ENCODE peak calls at places on chromosomes 5 and 9, in six cellular contexts. W, V, Y, D, U and F are unnamed samples.
A peak's percentile ranks its signal among the peaks of the same experiment; 100 is the strongest.

GRCh38 chr9:109418827-109419226 is 79.3 kb downstream of the PTPN3 start:
- DNase-seq in W (no peak), V (no peak), Y (no peak), D (no peak), U (no peak), F (no peak)

GRCh38 chr9:88980732-88981336 is 10.4 kb upstream of the S1PR3 start:
- DNase-seq in W (no peak), V (no peak), Y (no peak), D (peak; percentile 86), U (no peak), F (no peak)

GRCh38 chr9:127485995-127486394 is 34.7 kb downstream of the LRSAM1 start:
- DNase-seq in W (no peak), V (no peak), Y (no peak), D (no peak), U (no peak), F (no peak)

GRCh38 chr5:5421149-5421960 is 1.1 kb upstream of the ICE1 start:
- DNase-seq in W (peak; percentile 25), V (no peak), Y (no peak), D (peak; percentile 5), U (no peak), F (peak; percentile 32)

GRCh38 chr9:18142964-18143363 is 331.0 kb upstream of the ADAMTSL1 start:
- DNase-seq in W (peak; percentile 33), V (no peak), Y (no peak), D (no peak), U (no peak), F (no peak)

GRCh38 chr9:126393876-126394275 is 67.2 kb downstream of the MVB12B start:
- DNase-seq in W (no peak), V (no peak), Y (no peak), D (peak; percentile 78), U (no peak), F (no peak)

GRCh38 chr9:37200572-37201005 is 80.2 kb downstream of the ZCCHC7 start:
- DNase-seq in W (peak; percentile 39), V (no peak), Y (no peak), D (peak; percentile 70), U (no peak), F (no peak)

GRCh38 chr5:89572696-89573095 is 689.7 kb upstream of the MEF2C start:
- DNase-seq in W (peak; percentile 74), V (no peak), Y (no peak), D (peak; percentile 72), U (no peak), F (peak; percentile 33)

GRCh38 chr5:1551426-1551825 is 27.7 kb upstream of the LPCAT1 start:
- DNase-seq in W (no peak), V (no peak), Y (no peak), D (no peak), U (no peak), F (no peak)

GRCh38 chr5:171418982-171419662 is at the start of gene FGF18:
- DNase-seq in W (peak; percentile 65), V (no peak), Y (peak; percentile 76), D (peak; percentile 51), U (peak; percentile 19), F (peak; percentile 55)

GRCh38 chr9:37944671-37945481 is 40.9 kb upstream of the SLC25A51 start:
- DNase-seq in W (peak; percentile 44), V (no peak), Y (no peak), D (peak; percentile 50), U (no peak), F (no peak)

GRCh38 chr9:130869250-130869649 is 27.4 kb downstream of the QRFP start:
- DNase-seq in W (peak; percentile 83), V (no peak), Y (peak; percentile 69), D (peak; percentile 42), U (no peak), F (peak; percentile 61)

GRCh38 chr5:175889910-175890684 is 18.7 kb downstream of the CPLX2 start:
- DNase-seq in W (no peak), V (no peak), Y (no peak), D (peak; percentile 17), U (no peak), F (peak; percentile 13)

GRCh38 chr5:175773534-175774070 is 97.8 kb upstream of the CPLX2 start:
- DNase-seq in W (no peak), V (no peak), Y (no peak), D (no peak), U (no peak), F (no peak)

GRCh38 chr5:133870661-133871060 is 97.8 kb downstream of the C5orf15 start:
- DNase-seq in W (peak; percentile 79), V (no peak), Y (no peak), D (peak; percentile 58), U (no peak), F (peak; percentile 47)

GRCh38 chr5:36777105-36777757 is 99.3 kb upstream of the NIPBL start:
- DNase-seq in W (peak; percentile 52), V (no peak), Y (no peak), D (peak; percentile 27), U (no peak), F (peak; percentile 46)

GRCh38 chr9:121537283-121537682 is 37.6 kb upstream of the GGTA1 start:
- DNase-seq in W (peak; percentile 30), V (no peak), Y (no peak), D (no peak), U (no peak), F (no peak)

GRCh38 chr5:181205735-181206401 is 872 bp upstream of the TRIM7 start:
- DNase-seq in W (peak; percentile 61), V (no peak), Y (no peak), D (peak; percentile 21), U (no peak), F (no peak)

GRCh38 chr5:143516249-143516648 is 112.8 kb upstream of the NR3C1 start:
- DNase-seq in W (no peak), V (no peak), Y (no peak), D (no peak), U (no peak), F (no peak)

GRCh38 chr5:112419050-112419595 is at the start of gene EPB41L4A:
- DNase-seq in W (peak; percentile 35), V (no peak), Y (peak; percentile 54), D (no peak), U (no peak), F (no peak)

GRCh38 chr5:61817472-61818326 is 485.6 kb downstream of the ZSWIM6 start:
- DNase-seq in W (peak; percentile 70), V (peak; percentile 31), Y (peak; percentile 27), D (peak; percentile 39), U (no peak), F (peak; percentile 26)

GRCh38 chr9:104858846-104859245 is 69.1 kb downstream of the ABCA1 start:
- DNase-seq in W (peak; percentile 34), V (no peak), Y (no peak), D (peak; percentile 25), U (no peak), F (no peak)

GRCh38 chr5:76468625-76469410 is 65.7 kb downstream of the IQGAP2 start:
- DNase-seq in W (peak; percentile 1), V (no peak), Y (no peak), D (no peak), U (no peak), F (no peak)

GRCh38 chr5:181035991-181036815 is 3.9 kb upstream of the BTNL9 start:
- DNase-seq in W (no peak), V (no peak), Y (no peak), D (no peak), U (no peak), F (no peak)

GRCh38 chr9:131839281-131840084 is 99.6 kb upstream of the RAPGEF1 start:
- DNase-seq in W (peak; percentile 57), V (no peak), Y (peak; percentile 43), D (peak; percentile 65), U (peak; percentile 24), F (peak; percentile 84)

GRCh38 chr9:136625101-136626065 is 37.3 kb upstream of the EGFL7 start:
- DNase-seq in W (peak; percentile 88), V (no peak), Y (peak; percentile 93), D (peak; percentile 31), U (no peak), F (peak; percentile 36)

GRCh38 chr5:115306011-115306530 is 9.6 kb upstream of the CCDC112 start:
- DNase-seq in W (no peak), V (no peak), Y (no peak), D (no peak), U (no peak), F (no peak)

GRCh38 chr5:81020478-81021167 is 60.5 kb downstream of the RASGRF2 start:
- DNase-seq in W (no peak), V (no peak), Y (no peak), D (peak; percentile 45), U (no peak), F (no peak)

GRCh38 chr5:62969409-62970120 is 390.9 kb downstream of the LRRC70 start:
- DNase-seq in W (no peak), V (no peak), Y (no peak), D (no peak), U (no peak), F (no peak)

GRCh38 chr5:83531661-83532060 is 60.1 kb downstream of the VCAN start:
- DNase-seq in W (no peak), V (no peak), Y (no peak), D (no peak), U (no peak), F (no peak)
- H3K4me3 ChIP-seq in W (no peak overlapping the region), V (no peak overlapping the region), Y (no peak overlapping the region), D (no peak overlapping the region), U (no peak overlapping the region), F (no peak overlapping the region)

GRCh38 chr5:73447234-73448071 is 1.1 kb downstream of the FOXD1 start:
- DNase-seq in W (peak; percentile 31), V (no peak), Y (no peak), D (peak; percentile 75), U (peak; percentile 28), F (peak; percentile 51)
- H3K27me3 ChIP-seq in W (peaks cover 100% of the 10 kb centered on the region), V (peaks cover 85% of the 10 kb centered on the region), Y (peaks cover 85% of the 10 kb centered on the region), D (peaks cover 6% of the 10 kb centered on the region), U (peaks cover 82% of the 10 kb centered on the region), F (no peaks in the 10 kb centered on the region)

DNA sequence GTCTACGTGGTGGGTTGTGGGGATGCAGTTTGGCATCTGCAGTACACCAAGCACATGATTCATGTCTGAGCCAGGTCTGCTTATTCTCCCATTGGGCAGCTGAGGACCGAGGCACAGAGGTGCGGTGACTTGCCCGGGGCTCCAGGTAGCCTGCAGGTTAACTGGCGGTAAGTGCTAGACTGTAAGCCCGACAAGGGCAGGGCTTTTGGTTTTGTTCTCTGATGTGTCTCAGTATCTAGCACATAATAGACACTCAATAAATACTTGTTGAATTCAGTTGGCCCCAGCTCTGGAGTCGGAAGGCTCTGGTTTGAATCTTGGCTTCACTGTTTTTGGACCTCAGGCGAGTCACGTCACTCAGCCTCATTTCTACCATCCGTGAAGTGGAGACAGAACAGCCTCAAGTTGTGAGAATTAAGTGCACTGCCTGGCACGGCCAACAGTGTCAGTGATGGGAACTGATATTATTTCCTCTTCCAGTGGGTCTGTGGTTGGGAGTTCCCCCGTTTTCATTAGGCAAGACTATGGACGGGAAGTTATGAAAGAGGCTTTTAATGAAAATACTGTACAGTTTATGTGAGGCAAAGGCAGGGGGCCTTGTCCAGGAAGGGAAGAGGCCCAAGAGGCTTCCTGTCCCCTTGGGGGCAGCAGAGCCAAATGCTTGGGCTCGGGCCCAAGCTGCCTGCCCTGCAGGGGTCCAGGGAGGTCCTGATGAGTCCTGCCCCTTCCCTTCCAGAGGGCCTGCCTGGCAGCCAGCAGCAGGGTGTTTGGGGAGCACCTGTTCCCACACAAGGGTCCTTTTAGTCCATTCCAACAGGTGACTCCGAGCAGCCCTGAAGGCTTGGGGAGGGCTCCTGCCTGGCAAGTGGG is 3.3 kb downstream of the PRELID1 start:
- DNase-seq in W (peak; percentile 89), V (no peak), Y (peak; percentile 36), D (no peak), U (no peak), F (peak; percentile 33)
- H3K27ac ChIP-seq in W (no peak overlapping the region), V (no peak overlapping the region), Y (peak overlapping the region; percentile 26), D (no peak overlapping the region), U (no peak overlapping the region), F (peak overlapping the region; percentile 62)

DNA sequence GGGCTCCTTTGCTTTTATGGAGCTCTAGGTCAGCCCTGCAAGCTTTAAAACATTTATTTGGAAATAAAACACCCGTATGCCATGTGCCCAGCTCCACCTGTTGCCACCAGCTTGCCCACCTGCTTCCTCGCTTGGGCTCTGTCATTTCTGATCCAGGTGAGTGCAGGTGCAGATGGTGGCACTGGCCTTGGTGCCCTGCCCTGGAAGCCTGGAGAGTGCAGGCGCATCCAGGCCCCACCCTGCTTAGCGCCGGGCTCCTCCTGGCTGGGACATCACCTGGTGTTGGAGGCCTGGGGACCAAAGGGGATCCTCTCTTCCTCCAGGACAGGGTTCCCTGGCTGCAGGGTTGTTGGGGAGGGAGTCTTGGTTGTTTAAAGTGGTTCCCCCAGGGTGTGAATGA is 35.8 kb downstream of the WNK2 start:
- DNase-seq in W (no peak), V (no peak), Y (no peak), D (no peak), U (no peak), F (no peak)
- H3K4me3 ChIP-seq in W (no peak overlapping the region), V (no peak overlapping the region), Y (no peak overlapping the region), D (no peak overlapping the region), U (no peak overlapping the region), F (no peak overlapping the region)